ENCODE peak calls at places on chromosomes 12 and 14, in ten cellular contexts. F is spleen, D is glutamatergic neuron, U is lower leg skin, M is fibroblast of lung, Q is GM12865, K is astrocyte of the spinal cord, Z is RWPE1, T is cardiac fibroblast, S is PC-3. R is an unnamed sample.

GRCh38 chr12:16090974-16091373 is 179.8 kb downstream of the DERA start:
- DNase-seq in F (no peak), D (no peak), U (no peak), M (no peak), Q (no peak), K (no peak), Z (no peak), T (no peak), S (no peak), R (no peak)

GRCh38 chr12:91704446-91704845 is 441.2 kb downstream of the BTG1 start:
- DNase-seq in F (no peak), D (no peak), U (no peak), M (peak; percentile 68), Q (no peak), K (peak; percentile 34), Z (peak; percentile 15), T (peak; percentile 85), S (peak; percentile 81), R (no peak)

GRCh38 chr12:131132118-131132892 is 178.6 kb downstream of the ADGRD1 start:
- DNase-seq in F (peak; percentile 92), D (peak; percentile 96), U (peak; percentile 92), M (no peak), Q (peak; percentile 76), K (peak; percentile 3), Z (peak; percentile 29), T (peak; percentile 27), S (peak; percentile 69), R (peak; percentile 72)

GRCh38 chr14:77303417-77304156 is 17.1 kb downstream of the POMT2 start:
- DNase-seq in F (no peak), D (no peak), U (no peak), M (peak; percentile 98), Q (peak; percentile 16), K (peak; percentile 95), Z (peak; percentile 94), T (peak; percentile 98), S (peak; percentile 100), R (no peak)

GRCh38 chr14:55609681-55610080 is 29.7 kb downstream of the KTN1 start:
- DNase-seq in F (no peak), D (no peak), U (no peak), M (peak; percentile 69), Q (no peak), K (peak; percentile 55), Z (peak; percentile 25), T (peak; percentile 56), S (peak; percentile 82), R (no peak)

GRCh38 chr12:69703146-69703642 is 4.1 kb upstream of the BEST3 start:
- DNase-seq in F (no peak), D (no peak), U (no peak), M (no peak), Q (no peak), K (no peak), Z (no peak), T (no peak), S (no peak), R (no peak)

GRCh38 chr14:94373708-94374107 is 14.7 kb downstream of the SERPINA1 start:
- DNase-seq in F (no peak), D (no peak), U (peak; percentile 89), M (peak; percentile 99), Q (no peak), K (peak; percentile 96), Z (peak; percentile 95), T (peak; percentile 95), S (peak; percentile 73), R (no peak)

GRCh38 chr12:56087220-56087619 is 7.3 kb downstream of the ERBB3 start:
- DNase-seq in F (no peak), D (no peak), U (no peak), M (no peak), Q (no peak), K (no peak), Z (no peak), T (no peak), S (peak; percentile 11), R (no peak)

GRCh38 chr14:86838363-86838762 is 1154.6 kb downstream of the GALC start:
- DNase-seq in F (no peak), D (no peak), U (no peak), M (no peak), Q (peak; percentile 17), K (no peak), Z (no peak), T (peak; percentile 0), S (peak; percentile 19), R (no peak)

GRCh38 chr14:96589577-96589976 is 87.4 kb downstream of the PAPOLA start:
- DNase-seq in F (peak; percentile 14), D (no peak), U (peak; percentile 34), M (no peak), Q (no peak), K (no peak), Z (no peak), T (no peak), S (no peak), R (no peak)

GRCh38 chr12:120688527-120689071 is 1.6 kb downstream of the MLEC start:
- DNase-seq in F (no peak), D (no peak), U (no peak), M (peak; percentile 39), Q (peak; percentile 34), K (peak; percentile 56), Z (no peak), T (peak; percentile 49), S (peak; percentile 47), R (no peak)

GRCh38 chr12:53696655-53697321 is 20.9 kb upstream of the ATP5MC2 start:
- DNase-seq in F (no peak), D (no peak), U (no peak), M (no peak), Q (no peak), K (no peak), Z (peak; percentile 71), T (no peak), S (no peak), R (no peak)

GRCh38 chr12:132761032-132761910 is at the start of gene ANKLE2:
- DNase-seq in F (peak; percentile 92), D (peak; percentile 63), U (peak; percentile 89), M (peak; percentile 80), Q (peak; percentile 71), K (peak; percentile 81), Z (peak; percentile 45), T (peak; percentile 84), S (peak; percentile 60), R (peak; percentile 53)

GRCh38 chr14:67883717-67884116 is 64.1 kb downstream of the RAD51B start:
- DNase-seq in F (no peak), D (no peak), U (no peak), M (peak; percentile 21), Q (no peak), K (peak; percentile 19), Z (peak; percentile 8), T (peak; percentile 54), S (peak; percentile 62), R (no peak)

GRCh38 chr14:104651876-104652260 is 37.5 kb upstream of the INF2 start:
- DNase-seq in F (no peak), D (no peak), U (peak; percentile 77), M (no peak), Q (no peak), K (no peak), Z (no peak), T (no peak), S (no peak), R (no peak)
- TF ChIP-seq CTCF in F (no peak), D (no peak), U (no peak), M (no peak), Q (no peak), K (no peak), Z (no peak), T (no peak), S (no peak), R (no peak)

GRCh38 chr12:98646165-98646764 is 1.2 kb downstream of the APAF1 start:
- DNase-seq in F (no peak), D (no peak), U (no peak), M (peak; percentile 54), Q (peak; percentile 12), K (peak; percentile 28), Z (no peak), T (peak; percentile 63), S (peak; percentile 40), R (no peak)
- TF ChIP-seq CTCF in F (no peak), D (no peak), U (no peak), M (no peak), Q (no peak), K (no peak), Z (no peak), T (peak; percentile 12), S (peak; percentile 36), R (no peak)

DNA sequence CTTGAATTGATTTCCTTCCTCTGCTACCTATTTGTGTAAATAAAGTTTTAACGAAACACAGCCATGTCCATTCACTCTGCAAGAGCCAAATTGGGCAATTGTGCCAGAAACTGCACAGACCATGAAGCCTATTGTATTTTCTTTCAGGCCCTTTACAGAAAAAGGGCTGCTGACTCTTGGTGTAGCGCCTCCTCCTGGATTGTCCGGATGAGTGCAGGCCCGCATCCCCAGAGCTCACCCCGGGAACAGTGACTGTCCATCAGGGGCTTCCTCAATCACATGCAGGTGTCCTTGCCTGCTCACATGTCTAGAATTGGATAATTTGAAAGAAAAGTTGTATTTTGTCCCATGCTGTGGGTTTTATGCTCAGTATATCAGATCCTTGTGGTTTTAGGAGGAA is 1282.2 kb downstream of the AACS start:
- DNase-seq in F (no peak), D (no peak), U (no peak), M (no peak), Q (no peak), K (no peak), Z (no peak), T (no peak), S (no peak), R (no peak)
- TF ChIP-seq CTCF in F (no peak), D (peak; percentile 23), U (no peak), M (no peak), Q (no peak), K (peak; percentile 30), Z (no peak), T (peak; percentile 5), S (peak; percentile 42), R (no peak)

GRCh38 chr14:23181453-23181852 is 2.0 kb downstream of the SLC7A8 start:
- DNase-seq in F (no peak), D (no peak), U (no peak), M (no peak), Q (no peak), K (no peak), Z (no peak), T (no peak), S (no peak), R (no peak)

GRCh38 chr14:23183479-23183878 is at the start of gene SLC7A8:
- DNase-seq in F (peak; percentile 75), D (peak; percentile 66), U (peak; percentile 93), M (no peak), Q (no peak), K (peak; percentile 10), Z (no peak), T (no peak), S (peak; percentile 21), R (peak; percentile 20)

GRCh38 chr14:23183076-23183475 is 384 bp downstream of the SLC7A8 start:
- DNase-seq in F (no peak), D (no peak), U (no peak), M (no peak), Q (no peak), K (peak; percentile 14), Z (no peak), T (no peak), S (no peak), R (no peak)

GRCh38 chr14:23182372-23183014 is 967 bp downstream of the SLC7A8 start:
- DNase-seq in F (peak; percentile 83), D (peak; percentile 42), U (peak; percentile 87), M (no peak), Q (no peak), K (no peak), Z (peak; percentile 68), T (no peak), S (peak; percentile 35), R (peak; percentile 27)

DNA sequence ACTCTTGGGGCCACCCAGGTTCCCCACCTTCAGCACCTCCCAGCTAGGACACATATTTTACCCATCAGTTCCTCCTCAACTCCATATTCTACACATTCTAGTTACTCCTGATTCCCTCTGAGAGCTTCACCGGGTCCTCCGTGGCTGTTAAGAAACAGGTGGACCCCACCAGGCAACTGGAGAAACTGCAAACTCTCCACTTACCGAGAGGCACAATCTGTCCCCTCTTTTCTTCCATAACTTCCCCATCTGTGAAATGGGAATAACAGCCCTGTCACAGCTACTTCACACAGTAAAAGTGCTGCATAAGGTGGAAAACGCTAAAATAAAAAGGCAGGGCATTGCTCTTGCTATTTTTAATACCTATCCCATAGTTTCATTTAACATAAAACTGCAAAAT is 1.5 kb downstream of the SLC7A8 start:
- DNase-seq in F (no peak), D (no peak), U (no peak), M (no peak), Q (no peak), K (no peak), Z (no peak), T (no peak), S (no peak), R (no peak)
- TF ChIP-seq CTCF in F (no peak), D (no peak), U (no peak), M (no peak), Q (no peak), K (no peak), Z (no peak), T (no peak), S (no peak), R (no peak)